ENCODE peak calls at places on chromosome 13, in four cellular contexts. B is PC-3, E is breast epithelium, G is heart right ventricle. A is an unnamed sample.

GRCh38 chr13:95644611-95645052 is at the start of gene DZIP1:
- DNase-seq in E (no peak), G (peak; percentile 80), B (peak; percentile 40), A (peak; percentile 87)

GRCh38 chr13:110396913-110397379 is 89.9 kb downstream of the COL4A2 start:
- DNase-seq in G (peak; percentile 77), E (no peak), B (peak; percentile 92), A (no peak)

GRCh38 chr13:111415216-111415615 is 94.8 kb downstream of the TEX29 start:
- DNase-seq in G (no peak), B (no peak), E (no peak), A (no peak)

GRCh38 chr13:103772576-103772975 is 706.4 kb upstream of the SLC10A2 start:
- DNase-seq in E (no peak), G (no peak), B (peak; percentile 30), A (no peak)

GRCh38 chr13:47656651-47657050 is 344.4 kb downstream of the SUCLA2 start:
- DNase-seq in E (no peak), G (no peak), B (no peak), A (no peak)

GRCh38 chr13:29294869-29295268 is 300.6 kb downstream of the SLC7A1 start:
- DNase-seq in B (no peak), G (no peak), E (no peak), A (no peak)

GRCh38 chr13:110351636-110352420 is 44.7 kb downstream of the COL4A2 start:
- DNase-seq in E (no peak), G (no peak), B (peak; percentile 44), A (no peak)

GRCh38 chr13:114128624-114129522 is 3.5 kb downstream of the RASA3 start:
- DNase-seq in G (peak; percentile 75), E (no peak), B (peak; percentile 77), A (no peak)

GRCh38 chr13:95676100-95676774 is 702 bp upstream of the DNAJC3 start:
- DNase-seq in G (no peak), B (peak; percentile 37), E (no peak), A (no peak)

GRCh38 chr13:37313383-37313782 is 207.9 kb upstream of the CSNK1A1L start:
- DNase-seq in B (peak; percentile 16), E (no peak), G (no peak), A (no peak)

GRCh38 chr13:54945978-54946377 is 1917.4 kb downstream of the OLFM4 start:
- DNase-seq in G (no peak), E (no peak), B (no peak), A (no peak)

GRCh38 chr13:112748947-112749346 is 59.1 kb downstream of the ATP11A start:
- DNase-seq in G (peak; percentile 69), B (no peak), E (no peak), A (no peak)

GRCh38 chr13:105127732-105128131 is 1407.7 kb downstream of the EFNB2 start:
- DNase-seq in B (no peak), E (no peak), G (no peak), A (no peak)

DNA sequence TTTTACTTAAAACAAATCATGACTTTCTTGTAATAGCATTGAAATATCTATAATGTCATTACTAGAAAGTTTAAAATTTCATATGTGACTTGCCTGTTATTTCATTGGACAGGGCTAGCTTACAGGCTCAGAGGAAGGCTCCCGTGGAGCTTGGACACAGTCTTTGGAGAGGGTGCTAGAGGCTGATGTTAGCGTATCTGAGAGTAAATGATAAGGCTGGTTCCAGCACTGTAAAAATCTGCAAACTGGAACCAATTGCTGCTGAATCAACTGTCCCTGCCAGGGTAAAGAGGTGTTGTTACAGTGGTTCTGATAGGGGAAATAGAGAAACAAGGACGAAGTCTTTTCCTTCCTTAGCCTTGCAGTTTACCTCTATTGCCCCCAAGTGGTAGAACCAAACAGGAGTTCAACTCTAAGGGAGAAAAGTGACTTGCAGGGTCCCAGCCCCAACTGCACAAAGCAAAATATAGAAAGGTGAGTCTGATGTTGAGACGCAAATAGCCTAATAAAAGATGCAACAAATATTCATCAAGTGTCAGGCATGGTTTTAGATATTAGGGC is 901.7 kb downstream of the DIAPH3 start:
- DNase-seq in B (no peak), G (no peak), E (no peak), A (no peak)
- TF ChIP-seq CTCF in B (no peak), G (peak; percentile 49), E (no peak), A (peak; percentile 40)

GRCh38 chr13:74573654-74574053 is 439.4 kb upstream of the KLF12 start:
- DNase-seq in B (no peak), G (peak; percentile 11), E (no peak), A (peak; percentile 60)
- TF ChIP-seq CTCF in B (peak; percentile 27), G (no peak), E (no peak), A (no peak)

GRCh38 chr13:50170447-50171037 is 155.3 kb downstream of the KCNRG start:
- DNase-seq in E (no peak), B (peak; percentile 32), G (no peak), A (no peak)

GRCh38 chr13:50167967-50168366 is 152.7 kb downstream of the KCNRG start:
- DNase-seq in G (no peak), E (no peak), B (no peak), A (no peak)

GRCh38 chr13:50171585-50172282 is 156.5 kb downstream of the KCNRG start:
- DNase-seq in G (no peak), B (no peak), E (no peak), A (no peak)

GRCh38 chr13:50168803-50169202 is 153.6 kb downstream of the KCNRG start:
- DNase-seq in E (no peak), G (no peak), B (no peak), A (no peak)

DNA sequence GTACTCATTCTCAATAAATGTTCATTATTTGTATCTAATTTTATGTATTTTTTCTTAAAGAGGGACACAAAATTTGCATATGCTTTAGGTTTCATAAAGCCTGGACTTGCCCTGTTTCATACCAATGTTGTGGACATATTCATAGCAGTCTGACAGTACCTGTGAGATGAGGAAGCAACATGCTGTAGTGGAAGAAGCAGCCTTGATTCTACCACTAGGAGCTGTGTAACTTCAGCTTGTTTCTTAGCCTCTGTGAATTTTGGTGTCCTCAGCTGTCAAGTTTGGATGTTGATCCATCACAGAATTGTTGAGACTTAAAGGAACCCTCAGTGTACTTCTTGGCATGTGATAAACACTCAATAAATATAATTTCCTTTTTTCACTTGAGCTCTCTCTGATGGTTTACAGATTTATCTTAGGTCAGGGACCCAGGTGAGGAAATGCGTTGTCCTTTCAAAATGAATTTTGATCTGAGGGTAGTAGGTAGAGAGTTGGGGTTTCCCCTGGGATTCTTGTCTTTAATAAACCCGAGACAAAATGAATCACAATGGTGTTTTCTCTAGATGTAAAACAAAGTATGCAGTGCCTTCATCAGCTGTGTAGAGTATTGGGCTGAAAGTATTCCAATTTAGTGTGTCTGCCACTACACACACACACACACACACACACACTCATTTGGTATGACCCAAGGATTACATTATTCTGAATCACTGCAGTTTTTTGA is 152.1 kb downstream of the KCNRG start:
- DNase-seq in E (no peak), G (no peak), B (no peak), A (no peak)
- TF ChIP-seq CTCF in E (no peak), G (no peak), B (no peak), A (no peak)

DNA sequence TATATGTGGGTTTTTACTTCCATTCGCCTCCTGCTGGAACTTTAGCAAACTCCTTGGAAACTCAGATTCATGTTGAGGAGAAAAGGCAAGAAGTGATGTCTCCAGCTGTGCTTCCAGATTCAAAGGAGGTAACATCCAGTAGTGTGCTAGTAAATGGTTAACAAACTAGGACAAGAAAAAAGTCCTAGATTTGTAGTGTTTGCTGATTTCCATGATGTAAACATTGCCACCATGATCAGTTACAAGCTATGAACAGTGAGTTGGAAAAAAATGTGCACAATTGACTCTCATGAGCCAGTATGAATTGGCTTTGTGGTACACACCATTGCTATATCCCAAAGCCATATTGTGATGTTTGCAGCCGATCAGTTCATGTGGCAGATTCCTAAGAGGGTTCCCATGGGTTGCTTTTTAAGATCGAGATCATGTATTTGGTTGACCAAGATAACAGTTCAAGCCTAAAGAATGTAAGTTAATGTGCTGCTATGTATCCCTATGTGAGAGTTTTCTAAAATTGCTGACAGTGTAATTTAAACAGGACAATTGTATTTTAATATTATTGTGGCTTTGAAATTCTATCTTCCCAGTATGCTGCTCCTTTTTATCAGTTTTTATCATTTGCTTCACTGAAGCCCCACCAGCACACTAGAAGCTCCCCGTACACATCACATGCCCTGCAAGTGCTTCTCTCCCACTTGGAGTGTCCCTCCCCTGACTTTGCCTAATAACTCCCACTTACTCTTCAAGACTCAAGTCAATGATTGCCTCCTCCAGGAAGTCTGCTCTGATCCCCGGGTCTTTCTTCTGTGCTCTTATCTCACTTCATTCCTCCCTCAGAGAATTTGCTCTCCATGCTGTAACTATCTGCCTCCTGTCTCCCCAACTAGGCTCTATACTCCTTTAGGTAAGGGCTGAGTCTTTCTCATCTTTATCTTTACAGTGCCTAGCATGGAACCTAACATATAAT is 148.3 kb downstream of the RGCC start:
- DNase-seq in B (no peak), G (no peak), E (no peak), A (no peak)
- TF ChIP-seq CTCF in B (no peak), G (no peak), E (no peak), A (no peak)

GRCh38 chr13:84985860-84986259 is 813.4 kb downstream of the SLITRK6 start:
- DNase-seq in G (no peak), E (no peak), B (no peak), A (no peak)
- TF ChIP-seq CTCF in G (no peak), E (no peak), B (no peak), A (no peak)

GRCh38 chr13:44989071-44989889 is at the start of the genes GPALPP1 and NUFIP1:
- DNase-seq in E (peak; percentile 90), B (peak; percentile 91), G (peak; percentile 89), A (peak; percentile 93)

GRCh38 chr13:44989941-44990340 is 603 bp downstream of the GPALPP1 start:
- DNase-seq in G (no peak), E (no peak), B (no peak), A (no peak)
- TF ChIP-seq CTCF in G (no peak), E (no peak), B (no peak), A (no peak)

A was measured in glutamatergic neuron.